ENCODE peak calls at places on chromosome 10, in seven cellular contexts. I, E, N, F, V, Y and Z are unnamed samples.

GRCh38 chr10:112821663-112822062 is 128.4 kb upstream of the TCF7L2 start:
- DNase-seq in I (no peak), E (no peak), N (peak; percentile 56), F (no peak), V (no peak), Y (no peak), Z (no peak)

GRCh38 chr10:91162050-91162494 is 58.4 kb upstream of the PCGF5 start:
- DNase-seq in I (no peak), E (no peak), N (no peak), F (no peak), V (no peak), Y (peak; percentile 9), Z (peak; percentile 64)

GRCh38 chr10:75018233-75018632 is 93.2 kb upstream of the SAMD8 start:
- DNase-seq in I (no peak), E (no peak), N (no peak), F (no peak), V (no peak), Y (no peak), Z (peak; percentile 50)

GRCh38 chr10:28387141-28387540 is 84.3 kb upstream of the MPP7 start:
- DNase-seq in I (no peak), E (no peak), N (no peak), F (no peak), V (no peak), Y (no peak), Z (no peak)

GRCh38 chr10:17143055-17143690 is 13.6 kb upstream of the CUBN start:
- DNase-seq in I (no peak), E (no peak), N (no peak), F (no peak), V (no peak), Y (no peak), Z (no peak)

GRCh38 chr10:99781734-99782429 is 558 bp upstream of the ABCC2 start:
- DNase-seq in I (no peak), E (no peak), N (no peak), F (no peak), V (no peak), Y (no peak), Z (no peak)

GRCh38 chr10:59362991-59363390 is 642 bp upstream of the FAM13C start:
- DNase-seq in I (no peak), E (no peak), N (peak; percentile 64), F (peak; percentile 70), V (peak; percentile 83), Y (peak; percentile 58), Z (peak; percentile 81)

GRCh38 chr10:35135861-35136260 is 9.2 kb downstream of the CREM start:
- DNase-seq in I (no peak), E (no peak), N (no peak), F (no peak), V (no peak), Y (no peak), Z (no peak)

GRCh38 chr10:83372646-83373045 is 766.7 kb upstream of the GHITM start:
- DNase-seq in I (no peak), E (no peak), N (no peak), F (no peak), V (no peak), Y (no peak), Z (no peak)

GRCh38 chr10:74419491-74420466 is 268.8 kb downstream of the ADK start:
- DNase-seq in I (peak; percentile 46), E (no peak), N (peak; percentile 15), F (peak; percentile 18), V (no peak), Y (peak; percentile 92), Z (no peak)

GRCh38 chr10:99920901-99921300 is 88.8 kb downstream of the DNMBP start:
- DNase-seq in I (no peak), E (no peak), N (peak; percentile 74), F (no peak), V (no peak), Y (peak; percentile 86), Z (no peak)

GRCh38 chr10:82924711-82925110 is 1049.7 kb downstream of the NRG3 start:
- DNase-seq in I (no peak), E (no peak), N (no peak), F (no peak), V (no peak), Y (no peak), Z (no peak)

GRCh38 chr10:3068968-3069737 is 1.8 kb downstream of the PFKP start:
- DNase-seq in I (peak; percentile 49), E (no peak), N (peak; percentile 46), F (no peak), V (peak; percentile 76), Y (no peak), Z (peak; percentile 76)

GRCh38 chr10:12405342-12406320 is 56.3 kb downstream of the CAMK1D start:
- DNase-seq in I (no peak), E (no peak), N (no peak), F (no peak), V (peak; percentile 4), Y (peak; percentile 58), Z (no peak)

GRCh38 chr10:109920011-109920410 is 3.3 kb downstream of the XPNPEP1 start:
- DNase-seq in I (no peak), E (no peak), N (no peak), F (no peak), V (no peak), Y (no peak), Z (no peak)

GRCh38 chr10:129101232-129101980 is 365.6 kb upstream of the MGMT start:
- DNase-seq in I (no peak), E (no peak), N (no peak), F (no peak), V (no peak), Y (no peak), Z (no peak)

GRCh38 chr10:49310460-49310859 is 11.5 kb downstream of the C10orf71 start:
- DNase-seq in I (no peak), E (no peak), N (no peak), F (no peak), V (no peak), Y (peak; percentile 63), Z (no peak)

GRCh38 chr10:63005246-63005645 is 127.9 kb upstream of the NRBF2 start:
- DNase-seq in I (no peak), E (no peak), N (peak; percentile 83), F (no peak), V (no peak), Y (peak; percentile 97), Z (no peak)

GRCh38 chr10:43203491-43204393 is 63.1 kb downstream of the RASGEF1A start:
- DNase-seq in I (no peak), E (no peak), N (peak; percentile 14), F (peak; percentile 23), V (peak; percentile 77), Y (no peak), Z (peak; percentile 96)

GRCh38 chr10:59901481-59901880 is 4.9 kb downstream of the CCDC6 start:
- DNase-seq in I (no peak), E (no peak), N (no peak), F (no peak), V (no peak), Y (peak; percentile 60), Z (no peak)

GRCh38 chr10:76397210-76397881 is 965.9 kb downstream of the LRMDA start:
- DNase-seq in I (no peak), E (no peak), N (no peak), F (peak; percentile 76), V (peak; percentile 87), Y (no peak), Z (no peak)

GRCh38 chr10:14550471-14550941 is 219.8 kb upstream of the FRMD4A start:
- DNase-seq in I (no peak), E (no peak), N (no peak), F (no peak), V (no peak), Y (no peak), Z (no peak)

GRCh38 chr10:71529203-71529537 is 132.4 kb downstream of the CDH23 start:
- DNase-seq in I (no peak), E (no peak), N (no peak), F (no peak), V (no peak), Y (no peak), Z (no peak)

GRCh38 chr10:71533936-71534335 is 137.2 kb downstream of the CDH23 start:
- DNase-seq in I (no peak), E (no peak), N (no peak), F (no peak), V (no peak), Y (no peak), Z (no peak)

GRCh38 chr10:71530781-71531180 is 134.1 kb downstream of the CDH23 start:
- DNase-seq in I (no peak), E (no peak), N (no peak), F (no peak), V (no peak), Y (no peak), Z (no peak)

GRCh38 chr10:71532878-71533277 is 136.2 kb downstream of the CDH23 start:
- DNase-seq in I (no peak), E (no peak), N (no peak), F (no peak), V (no peak), Y (no peak), Z (no peak)

GRCh38 chr10:71531485-71532446 is 135.0 kb downstream of the CDH23 start:
- DNase-seq in I (no peak), E (no peak), N (no peak), F (no peak), V (no peak), Y (no peak), Z (no peak)
- H3K4me3 ChIP-seq in I (no peak overlapping the region), E (no peak overlapping the region), N (no peak overlapping the region), F (no peak overlapping the region), V (no peak overlapping the region), Y (no peak overlapping the region), Z (no peak overlapping the region)

GRCh38 chr10:47062801-47063200 is 151.6 kb downstream of the PTPN20 start:
- DNase-seq in I (no peak), E (no peak), N (peak; percentile 15), F (no peak), V (no peak), Y (peak; percentile 77), Z (peak; percentile 71)
- H3K4me3 ChIP-seq in I (no peak overlapping the region), E (no peak overlapping the region), N (no peak overlapping the region), F (no peak overlapping the region), V (no peak overlapping the region), Y (no peak overlapping the region), Z (no peak overlapping the region)

GRCh38 chr10:130350996-130351395 is 214.8 kb downstream of the GLRX3 start:
- DNase-seq in I (no peak), E (no peak), N (no peak), F (no peak), V (no peak), Y (no peak), Z (peak; percentile 30)
- H3K4me3 ChIP-seq in I (no peak overlapping the region), E (no peak overlapping the region), N (no peak overlapping the region), F (no peak overlapping the region), V (no peak overlapping the region), Y (no peak overlapping the region), Z (no peak overlapping the region)

GRCh38 chr10:7317799-7318446 is 92.9 kb downstream of the SFMBT2 start:
- DNase-seq in I (no peak), E (no peak), N (no peak), F (no peak), V (no peak), Y (no peak), Z (no peak)

GRCh38 chr10:7320072-7320471 is 90.8 kb downstream of the SFMBT2 start:
- DNase-seq in I (no peak), E (no peak), N (no peak), F (no peak), V (no peak), Y (no peak), Z (no peak)

GRCh38 chr10:7319632-7320031 is 91.2 kb downstream of the SFMBT2 start:
- DNase-seq in I (no peak), E (no peak), N (no peak), F (no peak), V (no peak), Y (no peak), Z (no peak)

GRCh38 chr10:7318836-7319235 is 92.0 kb downstream of the SFMBT2 start:
- DNase-seq in I (no peak), E (no peak), N (no peak), F (no peak), V (no peak), Y (no peak), Z (no peak)

GRCh38 chr10:7322623-7323022 is 88.2 kb downstream of the SFMBT2 start:
- DNase-seq in I (no peak), E (no peak), N (no peak), F (no peak), V (no peak), Y (no peak), Z (no peak)
- H3K4me3 ChIP-seq in I (no peak overlapping the region), E (no peak overlapping the region), N (no peak overlapping the region), F (no peak overlapping the region), V (no peak overlapping the region), Y (no peak overlapping the region), Z (no peak overlapping the region)